ENCODE peak calls at places on chromosomes 3 and 15, in five cellular contexts. S, A, F, U and R are unnamed samples.

GRCh38 chr3:172305552-172305951 is 142.7 kb downstream of the GHSR start:
- DNase-seq in S (no peak), A (no peak), F (peak; percentile 52), U (no peak), R (no peak)

GRCh38 chr3:14949126-14949525 is 1.7 kb downstream of the NR2C2 start:
- DNase-seq in S (no peak), A (no peak), F (no peak), U (no peak), R (no peak)

GRCh38 chr3:155032918-155033317 is 47.2 kb upstream of the MME start:
- DNase-seq in S (peak; percentile 3), A (no peak), F (no peak), U (no peak), R (no peak)

GRCh38 chr15:72813345-72814004 is 29.9 kb upstream of the ADPGK start:
- DNase-seq in S (no peak), A (no peak), F (no peak), U (no peak), R (no peak)

GRCh38 chr15:75199347-75199976 is 2.2 kb upstream of the C15orf39 start:
- DNase-seq in S (peak; percentile 34), A (no peak), F (no peak), U (no peak), R (no peak)

GRCh38 chr3:52076900-52077299 is 20.5 kb upstream of the DUSP7 start:
- DNase-seq in S (no peak), A (no peak), F (no peak), U (no peak), R (no peak)

GRCh38 chr3:173970206-173970605 is 572.7 kb downstream of the NLGN1 start:
- DNase-seq in S (no peak), A (no peak), F (no peak), U (no peak), R (no peak)

GRCh38 chr3:126422121-126422520 is 27.4 kb downstream of the CFAP100 start:
- DNase-seq in S (no peak), A (no peak), F (no peak), U (no peak), R (no peak)

GRCh38 chr3:71456155-71456554 is 127.4 kb downstream of the FOXP1 start:
- DNase-seq in S (peak; percentile 48), A (no peak), F (no peak), U (no peak), R (no peak)

GRCh38 chr3:102354818-102355515 is 79.8 kb upstream of the ZPLD1 start:
- DNase-seq in S (no peak), A (peak; percentile 51), F (no peak), U (no peak), R (no peak)

GRCh38 chr3:150309557-150309956 is 98.5 kb upstream of the TSC22D2 start:
- DNase-seq in S (no peak), A (no peak), F (no peak), U (no peak), R (no peak)

GRCh38 chr3:143280984-143281383 is 161.4 kb downstream of the CHST2 start:
- DNase-seq in S (no peak), A (no peak), F (no peak), U (no peak), R (no peak)

GRCh38 chr3:16399473-16399872 is 114.0 kb downstream of the RFTN1 start:
- DNase-seq in S (no peak), A (no peak), F (no peak), U (no peak), R (no peak)
- H3K27ac ChIP-seq in S (no peak overlapping the region), A (no peak overlapping the region), F (peak overlapping the region; percentile 27), U (no peak overlapping the region), R (no peak overlapping the region)

GRCh38 chr3:50610992-50611463 is 546 bp downstream of the CISH start:
- DNase-seq in S (no peak), A (no peak), F (no peak), U (no peak), R (no peak)
- H3K27ac ChIP-seq in S (no peak overlapping the region), A (peak overlapping the region; percentile 29), F (peak overlapping the region; percentile 95), U (peak overlapping the region; percentile 93), R (peak overlapping the region; percentile 95)

DNA sequence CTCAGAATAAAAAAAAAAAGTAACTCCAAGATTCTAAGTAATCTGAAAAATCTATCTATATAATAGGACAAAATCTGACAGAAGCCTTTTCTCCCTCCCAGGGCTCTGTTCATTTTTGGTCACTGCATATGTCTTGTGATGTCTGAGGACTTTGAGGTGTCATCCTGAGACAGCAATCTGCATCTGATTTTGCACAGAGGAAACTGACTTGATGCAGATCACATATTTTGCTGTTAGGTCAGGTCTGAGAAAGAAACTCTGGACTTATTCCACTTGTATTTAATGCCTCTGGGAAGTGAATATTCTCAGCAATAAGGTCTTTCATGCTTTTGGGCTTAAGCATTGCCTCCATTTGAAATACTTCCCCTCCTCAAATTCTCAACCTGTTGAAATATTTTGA is 295.2 kb upstream of the THBS1 start:
- DNase-seq in S (no peak), A (no peak), F (no peak), U (no peak), R (no peak)
- H3K27ac ChIP-seq in S (no peak overlapping the region), A (no peak overlapping the region), F (no peak overlapping the region), U (no peak overlapping the region), R (no peak overlapping the region)

GRCh38 chr15:43930556-43930955 is 103.8 kb downstream of the WDR76 start:
- DNase-seq in S (no peak), A (no peak), F (no peak), U (no peak), R (no peak)
- H3K27ac ChIP-seq in S (no peak overlapping the region), A (peak overlapping the region; percentile 10), F (no peak overlapping the region), U (no peak overlapping the region), R (no peak overlapping the region)